ENCODE peak calls at places on chromosomes 4 and X, in eight cellular contexts. One of them, this sample, is unnamed. For H3K4me1, the result is how much of the 10 kb centered on the place peaks cover.

GRCh38 chrX:154019061-154019621 is 561 bp downstream of the IRAK1 start:
- DNase-seq in prostate gland: no peak
- DNase-seq in spleen: no peak
- DNase-seq in stomach: no peak
- DNase-seq in K562: peak
- DNase-seq in esophagus muscularis mucosa: no peak
- DNase-seq in upper lobe of left lung: peak
- DNase-seq in HCT116: no peak
- DNase-seq in this sample: no peak

GRCh38 chrX:112877771-112878173 is 37.1 kb upstream of the AMOT start:
- DNase-seq in spleen: no peak
- DNase-seq in stomach: no peak
- DNase-seq in esophagus muscularis mucosa: no peak
- DNase-seq in upper lobe of left lung: no peak
- DNase-seq in prostate gland: no peak
- DNase-seq in HCT116: no peak
- DNase-seq in K562: no peak
- DNase-seq in this sample: no peak

GRCh38 chrX:67563469-67564448 is 19.9 kb downstream of the AR start:
- DNase-seq in K562: no peak
- DNase-seq in upper lobe of left lung: no peak
- DNase-seq in stomach: no peak
- DNase-seq in spleen: no peak
- DNase-seq in HCT116: no peak
- DNase-seq in prostate gland: no peak
- DNase-seq in esophagus muscularis mucosa: no peak
- DNase-seq in this sample: no peak

GRCh38 chrX:119482497-119483480 is 14.5 kb downstream of the SLC25A5 start:
- DNase-seq in prostate gland: no peak
- DNase-seq in spleen: peak
- DNase-seq in stomach: peak
- DNase-seq in HCT116: no peak
- DNase-seq in upper lobe of left lung: peak
- DNase-seq in K562: peak
- DNase-seq in esophagus muscularis mucosa: no peak
- DNase-seq in this sample: no peak

GRCh38 chr4:153939570-153939969 is 150.7 kb upstream of the SFRP2 start:
- DNase-seq in prostate gland: no peak
- DNase-seq in K562: no peak
- DNase-seq in esophagus muscularis mucosa: no peak
- DNase-seq in upper lobe of left lung: no peak
- DNase-seq in stomach: no peak
- DNase-seq in spleen: no peak
- DNase-seq in HCT116: no peak
- DNase-seq in this sample: no peak

GRCh38 chr4:48813984-48814383 is 16.9 kb upstream of the OCIAD1 start:
- DNase-seq in upper lobe of left lung: no peak
- DNase-seq in HCT116: no peak
- DNase-seq in stomach: no peak
- DNase-seq in K562: no peak
- DNase-seq in esophagus muscularis mucosa: no peak
- DNase-seq in spleen: no peak
- DNase-seq in prostate gland: no peak
- DNase-seq in this sample: no peak

GRCh38 chr4:116870667-116871066 is 214.7 kb downstream of the TRAM1L1 start:
- DNase-seq in stomach: no peak
- DNase-seq in HCT116: no peak
- DNase-seq in spleen: no peak
- DNase-seq in upper lobe of left lung: no peak
- DNase-seq in prostate gland: no peak
- DNase-seq in K562: no peak
- DNase-seq in esophagus muscularis mucosa: no peak
- DNase-seq in this sample: no peak

GRCh38 chr4:177400030-177400429 is 42.2 kb downstream of the AGA start:
- DNase-seq in stomach: no peak
- DNase-seq in prostate gland: no peak
- DNase-seq in spleen: no peak
- DNase-seq in upper lobe of left lung: no peak
- DNase-seq in K562: no peak
- DNase-seq in esophagus muscularis mucosa: no peak
- DNase-seq in HCT116: no peak
- DNase-seq in this sample: no peak

GRCh38 chrX:154091678-154092077 is 5.8 kb downstream of the MECP2 start:
- DNase-seq in spleen: no peak
- DNase-seq in prostate gland: no peak
- DNase-seq in stomach: peak
- DNase-seq in esophagus muscularis mucosa: no peak
- DNase-seq in HCT116: no peak
- DNase-seq in upper lobe of left lung: no peak
- DNase-seq in K562: no peak
- DNase-seq in this sample: no peak

GRCh38 chrX:108072746-108073145 is 18.6 kb downstream of the PSMD10 start:
- DNase-seq in prostate gland: no peak
- DNase-seq in esophagus muscularis mucosa: no peak
- DNase-seq in spleen: no peak
- DNase-seq in K562: no peak
- DNase-seq in HCT116: no peak
- DNase-seq in stomach: no peak
- DNase-seq in upper lobe of left lung: no peak
- DNase-seq in this sample: no peak

GRCh38 chrX:5733483-5733882 is 495.2 kb downstream of the NLGN4X start:
- DNase-seq in stomach: no peak
- DNase-seq in K562: no peak
- DNase-seq in upper lobe of left lung: no peak
- DNase-seq in esophagus muscularis mucosa: no peak
- DNase-seq in prostate gland: no peak
- DNase-seq in spleen: no peak
- DNase-seq in HCT116: no peak
- DNase-seq in this sample: no peak

GRCh38 chr4:8915201-8916200 is 43.9 kb upstream of the HMX1 start:
- DNase-seq in stomach: peak
- DNase-seq in HCT116: no peak
- DNase-seq in esophagus muscularis mucosa: peak
- DNase-seq in upper lobe of left lung: peak
- DNase-seq in prostate gland: peak
- DNase-seq in K562: no peak
- DNase-seq in spleen: peak
- DNase-seq in this sample: peak

GRCh38 chrX:22122510-22122909 is 90.4 kb downstream of the PHEX start:
- DNase-seq in K562: no peak
- DNase-seq in esophagus muscularis mucosa: no peak
- DNase-seq in stomach: no peak
- DNase-seq in prostate gland: peak
- DNase-seq in upper lobe of left lung: no peak
- DNase-seq in spleen: no peak
- DNase-seq in HCT116: no peak
- DNase-seq in this sample: no peak

GRCh38 chr4:15837591-15837990 is 59.5 kb downstream of the CD38 start:
- DNase-seq in esophagus muscularis mucosa: no peak
- DNase-seq in prostate gland: no peak
- DNase-seq in HCT116: no peak
- DNase-seq in upper lobe of left lung: no peak
- DNase-seq in stomach: no peak
- DNase-seq in K562: no peak
- DNase-seq in spleen: no peak
- DNase-seq in this sample: no peak

GRCh38 chr4:15836362-15836761 is 58.2 kb downstream of the CD38 start:
- DNase-seq in upper lobe of left lung: no peak
- DNase-seq in stomach: no peak
- DNase-seq in HCT116: peak
- DNase-seq in esophagus muscularis mucosa: no peak
- DNase-seq in spleen: no peak
- DNase-seq in K562: no peak
- DNase-seq in prostate gland: no peak
- DNase-seq in this sample: no peak

GRCh38 chr4:15832523-15833451 is 54.7 kb downstream of the CD38 start:
- DNase-seq in stomach: no peak
- DNase-seq in prostate gland: no peak
- DNase-seq in K562: no peak
- DNase-seq in spleen: no peak
- DNase-seq in upper lobe of left lung: no peak
- DNase-seq in HCT116: no peak
- DNase-seq in esophagus muscularis mucosa: no peak
- DNase-seq in this sample: no peak

DNA sequence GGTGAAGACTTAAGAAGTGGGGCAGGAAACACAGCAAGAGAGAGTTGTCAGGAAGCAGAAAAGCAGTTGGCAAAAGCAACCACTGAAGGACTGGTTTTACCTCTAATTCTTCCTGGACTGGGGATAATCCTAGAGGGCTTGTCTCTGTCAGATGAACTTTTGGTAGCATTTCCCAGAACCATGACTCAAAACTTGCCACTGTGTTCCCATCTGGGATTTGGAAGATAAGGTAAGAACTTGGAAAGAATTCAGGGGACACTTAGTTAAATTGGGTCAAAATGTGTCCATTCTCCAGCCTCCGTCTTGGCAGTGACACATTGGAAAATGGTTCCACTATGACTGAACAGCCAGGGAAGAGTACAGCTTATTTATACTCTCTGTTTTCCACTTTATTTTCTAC is 55.7 kb downstream of the CD38 start:
- DNase-seq in stomach: no peak
- DNase-seq in HCT116: no peak
- DNase-seq in esophagus muscularis mucosa: no peak
- DNase-seq in prostate gland: no peak
- DNase-seq in spleen: no peak
- DNase-seq in K562: peak
- DNase-seq in upper lobe of left lung: no peak
- DNase-seq in this sample: no peak
- H3K27ac ChIP-seq in stomach: no peak
- H3K27ac ChIP-seq in HCT116: no peak
- H3K27ac ChIP-seq in esophagus muscularis mucosa: no peak
- H3K27ac ChIP-seq in prostate gland: no peak
- H3K27ac ChIP-seq in spleen: no peak
- H3K27ac ChIP-seq in K562: no peak
- H3K27ac ChIP-seq in upper lobe of left lung: no peak
- H3K27ac ChIP-seq in this sample: no peak

GRCh38 chr4:2587215-2587823 is 50.9 kb downstream of the FAM193A start:
- DNase-seq in K562: no peak
- DNase-seq in prostate gland: no peak
- DNase-seq in stomach: no peak
- DNase-seq in spleen: no peak
- DNase-seq in esophagus muscularis mucosa: no peak
- DNase-seq in upper lobe of left lung: no peak
- DNase-seq in HCT116: no peak
- DNase-seq in this sample: no peak

GRCh38 chr4:2588259-2588658 is 51.8 kb downstream of the FAM193A start:
- DNase-seq in K562: no peak
- DNase-seq in prostate gland: no peak
- DNase-seq in spleen: no peak
- DNase-seq in upper lobe of left lung: no peak
- DNase-seq in esophagus muscularis mucosa: no peak
- DNase-seq in stomach: no peak
- DNase-seq in HCT116: no peak
- DNase-seq in this sample: no peak

GRCh38 chr4:2593003-2593402 is 56.6 kb downstream of the FAM193A start:
- DNase-seq in HCT116: no peak
- DNase-seq in K562: no peak
- DNase-seq in spleen: no peak
- DNase-seq in stomach: no peak
- DNase-seq in esophagus muscularis mucosa: no peak
- DNase-seq in upper lobe of left lung: no peak
- DNase-seq in prostate gland: no peak
- DNase-seq in this sample: no peak

GRCh38 chr4:2592572-2592971 is 56.1 kb downstream of the FAM193A start:
- DNase-seq in stomach: no peak
- DNase-seq in upper lobe of left lung: no peak
- DNase-seq in K562: no peak
- DNase-seq in prostate gland: no peak
- DNase-seq in esophagus muscularis mucosa: no peak
- DNase-seq in HCT116: no peak
- DNase-seq in spleen: no peak
- DNase-seq in this sample: no peak

DNA sequence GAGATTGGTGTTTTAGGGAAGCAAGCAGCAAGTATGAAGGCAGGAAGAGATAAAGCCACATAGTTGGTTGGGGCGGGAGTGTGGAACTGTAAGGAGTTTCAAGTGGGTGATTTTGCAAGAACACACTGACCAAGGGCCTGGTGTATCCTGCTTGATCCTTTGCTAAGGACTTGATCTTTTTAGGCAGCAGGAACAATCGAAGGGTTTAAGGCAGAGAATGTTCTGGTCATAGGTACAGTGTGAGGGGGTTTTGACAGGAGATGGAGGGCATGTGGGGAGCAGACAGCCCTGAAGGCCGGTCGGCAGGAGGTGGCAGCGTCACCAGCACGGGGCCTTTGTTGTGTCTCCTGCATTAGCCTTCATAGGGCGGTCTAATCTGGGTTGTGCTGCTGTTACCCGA is 54.7 kb downstream of the FAM193A start:
- DNase-seq in upper lobe of left lung: no peak
- DNase-seq in prostate gland: no peak
- DNase-seq in stomach: no peak
- DNase-seq in K562: no peak
- DNase-seq in HCT116: no peak
- DNase-seq in esophagus muscularis mucosa: no peak
- DNase-seq in spleen: no peak
- DNase-seq in this sample: no peak
- H3K4me1 ChIP-seq in upper lobe of left lung: half or more
- H3K4me1 ChIP-seq in prostate gland: under half
- H3K4me1 ChIP-seq in stomach: half or more
- H3K4me1 ChIP-seq in K562: under half
- H3K4me1 ChIP-seq in HCT116: under half
- H3K4me1 ChIP-seq in esophagus muscularis mucosa: half or more
- H3K4me1 ChIP-seq in spleen: half or more
- H3K4me1 ChIP-seq in this sample: half or more

DNA sequence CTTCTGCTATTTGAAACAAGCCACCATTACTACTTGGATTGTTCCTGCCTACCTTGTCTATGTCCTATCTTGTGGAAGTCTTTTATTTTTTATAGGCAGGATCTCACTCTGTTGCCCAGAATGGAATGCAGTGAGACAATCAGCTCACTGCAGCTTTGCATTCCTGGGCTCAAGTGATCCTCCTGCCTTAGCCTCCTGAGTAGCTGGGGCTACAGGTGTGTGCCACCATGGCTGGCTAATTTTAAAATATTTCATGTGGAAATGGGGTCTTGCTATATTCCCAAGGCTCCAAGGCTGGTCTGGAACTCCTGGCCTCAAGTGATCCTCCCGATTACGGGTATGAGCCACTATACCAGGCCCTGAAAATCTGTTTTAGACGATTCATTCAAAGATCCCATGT is 7.6 kb downstream of the RPS3A start:
- DNase-seq in prostate gland: no peak
- DNase-seq in upper lobe of left lung: no peak
- DNase-seq in spleen: no peak
- DNase-seq in K562: no peak
- DNase-seq in stomach: no peak
- DNase-seq in esophagus muscularis mucosa: no peak
- DNase-seq in HCT116: no peak
- DNase-seq in this sample: no peak
- TF ChIP-seq POLR2AphosphoS5 in prostate gland: no peak
- TF ChIP-seq POLR2AphosphoS5 in upper lobe of left lung: no peak
- TF ChIP-seq POLR2AphosphoS5 in spleen: no peak
- TF ChIP-seq POLR2AphosphoS5 in K562: peak
- TF ChIP-seq POLR2AphosphoS5 in stomach: no peak
- TF ChIP-seq POLR2AphosphoS5 in esophagus muscularis mucosa: no peak
- TF ChIP-seq POLR2AphosphoS5 in HCT116: no peak
- TF ChIP-seq POLR2AphosphoS5 in this sample: no peak

DNA sequence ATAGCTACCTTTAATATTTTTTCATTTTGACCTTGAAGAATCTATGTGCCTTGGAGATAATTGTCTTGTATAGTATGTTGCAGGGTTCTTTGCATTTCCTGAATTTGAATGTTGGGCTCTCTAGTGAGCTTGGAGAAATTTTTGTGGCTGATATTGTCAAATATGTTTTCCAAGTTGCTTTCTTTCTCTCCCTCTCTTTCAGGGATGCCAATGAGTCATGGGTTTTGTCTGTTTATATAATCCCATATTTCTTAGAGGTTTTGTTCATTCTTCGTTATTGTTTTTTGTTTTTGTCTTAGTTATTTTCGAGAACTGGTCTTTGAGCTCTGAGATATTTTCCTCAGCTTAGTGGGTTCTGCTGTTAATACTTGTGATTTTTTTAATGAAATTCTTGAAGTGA is 20.7 kb downstream of the RAB40AL start:
- DNase-seq in esophagus muscularis mucosa: no peak
- DNase-seq in stomach: no peak
- DNase-seq in spleen: no peak
- DNase-seq in K562: no peak
- DNase-seq in HCT116: no peak
- DNase-seq in upper lobe of left lung: no peak
- DNase-seq in prostate gland: no peak
- DNase-seq in this sample: no peak
- H3K27ac ChIP-seq in esophagus muscularis mucosa: no peak
- H3K27ac ChIP-seq in stomach: no peak
- H3K27ac ChIP-seq in spleen: no peak
- H3K27ac ChIP-seq in K562: no peak
- H3K27ac ChIP-seq in HCT116: no peak
- H3K27ac ChIP-seq in upper lobe of left lung: no peak
- H3K27ac ChIP-seq in prostate gland: no peak
- H3K27ac ChIP-seq in this sample: no peak

This sample was measured in vagina.